ENCODE peak calls at places on chromosomes 5 and 9, in five cellular contexts. O is OCI-LY7, R is Daoy, E is fibroblast of lung, B is astrocyte of the hippocampus. H is an unnamed sample.

GRCh38 chr5:157447246-157447645 is 12.8 kb upstream of the NIPAL4 start:
- DNase-seq in O (no peak), R (no peak), E (no peak), B (no peak), H (no peak)

GRCh38 chr9:109319631-109320233 is 1.1 kb downstream of the EPB41L4B start:
- DNase-seq in O (no peak), R (peak; percentile 54), E (no peak), B (peak; percentile 28), H (no peak)

GRCh38 chr9:81789751-81790150 is 100.4 kb upstream of the TLE1 start:
- DNase-seq in O (no peak), R (peak; percentile 24), E (peak; percentile 81), B (peak; percentile 54), H (no peak)

GRCh38 chr5:54224083-54224836 is 86.1 kb downstream of the ARL15 start:
- DNase-seq in O (no peak), R (no peak), E (no peak), B (no peak), H (no peak)

GRCh38 chr9:91273853-91274552 is 87.7 kb downstream of the AUH start:
- DNase-seq in O (peak; percentile 63), R (peak; percentile 64), E (peak; percentile 63), B (peak; percentile 34), H (no peak)

GRCh38 chr9:97502984-97503861 is 1.8 kb downstream of the TMOD1 start:
- DNase-seq in O (no peak), R (no peak), E (no peak), B (peak; percentile 4), H (no peak)

GRCh38 chr9:132411091-132411508 is 1.1 kb downstream of the CFAP77 start:
- DNase-seq in O (peak; percentile 85), R (peak; percentile 78), E (peak; percentile 14), B (peak; percentile 62), H (no peak)

GRCh38 chr9:36158122-36158521 is 11.1 kb upstream of the CCIN start:
- DNase-seq in O (no peak), R (no peak), E (peak; percentile 35), B (no peak), H (no peak)

GRCh38 chr9:115296831-115297565 is 179.0 kb upstream of the TNC start:
- DNase-seq in O (no peak), R (no peak), E (peak; percentile 61), B (peak; percentile 30), H (no peak)

GRCh38 chr5:116035123-116035522 is 2.9 kb downstream of the ARL14EPL start:
- DNase-seq in O (no peak), R (peak; percentile 44), E (peak; percentile 59), B (peak; percentile 37), H (no peak)

GRCh38 chr9:112028242-112029221 is 131.9 kb downstream of the UGCG start:
- DNase-seq in O (no peak), R (peak; percentile 93), E (no peak), B (peak; percentile 60), H (no peak)

GRCh38 chr5:176738851-176739250 is 71.5 kb upstream of the UNC5A start:
- DNase-seq in O (no peak), R (no peak), E (no peak), B (no peak), H (no peak)

GRCh38 chr9:69023650-69024049 is 9.7 kb upstream of the PRKACG start:
- DNase-seq in O (no peak), R (peak; percentile 30), E (no peak), B (no peak), H (no peak)

GRCh38 chr5:32329395-32329834 is 16.7 kb upstream of the MTMR12 start:
- DNase-seq in O (peak; percentile 74), R (peak; percentile 61), E (peak; percentile 45), B (peak; percentile 75), H (no peak)

GRCh38 chr5:64570395-64570996 is 64.7 kb downstream of the RGS7BP start:
- DNase-seq in O (no peak), R (no peak), E (no peak), B (no peak), H (no peak)

GRCh38 chr9:134590240-134591081 is 51.1 kb upstream of the COL5A1 start:
- DNase-seq in O (no peak), R (no peak), E (no peak), B (no peak), H (no peak)